ENCODE peak calls at places on chromosome 10, in five cellular contexts. One of them, this sample, is unnamed.

GRCh38 chr10:97842658-97843295 is 6.9 kb upstream of the GOLGA7B start:
- DNase-seq in GM04504: no peak
- DNase-seq in AG09319: no peak
- DNase-seq in left cardiac atrium: no peak
- DNase-seq in heart left ventricle: no peak
- DNase-seq in this sample: no peak

GRCh38 chr10:35447693-35448407 is 111.5 kb downstream of the CCNY start:
- DNase-seq in GM04504: peak
- DNase-seq in heart left ventricle: no peak
- DNase-seq in left cardiac atrium: peak
- DNase-seq in AG09319: no peak
- DNase-seq in this sample: no peak

GRCh38 chr10:47214520-47214919 is 85.5 kb upstream of the GDF10 start:
- DNase-seq in GM04504: no peak
- DNase-seq in heart left ventricle: no peak
- DNase-seq in AG09319: no peak
- DNase-seq in left cardiac atrium: no peak
- DNase-seq in this sample: no peak

GRCh38 chr10:49735161-49735560 is 27.0 kb downstream of the OGDHL start:
- DNase-seq in heart left ventricle: no peak
- DNase-seq in left cardiac atrium: no peak
- DNase-seq in GM04504: no peak
- DNase-seq in AG09319: no peak
- DNase-seq in this sample: no peak

GRCh38 chr10:114573330-114574045 is 84.6 kb downstream of the ABLIM1 start:
- DNase-seq in AG09319: no peak
- DNase-seq in heart left ventricle: no peak
- DNase-seq in left cardiac atrium: no peak
- DNase-seq in GM04504: no peak
- DNase-seq in this sample: no peak

GRCh38 chr10:117519895-117520294 is 22.7 kb upstream of the EMX2 start:
- DNase-seq in heart left ventricle: no peak
- DNase-seq in GM04504: no peak
- DNase-seq in left cardiac atrium: no peak
- DNase-seq in AG09319: no peak
- DNase-seq in this sample: no peak

GRCh38 chr10:88045116-88045515 is 181.7 kb downstream of the PTEN start:
- DNase-seq in heart left ventricle: no peak
- DNase-seq in left cardiac atrium: no peak
- DNase-seq in AG09319: no peak
- DNase-seq in GM04504: no peak
- DNase-seq in this sample: no peak

GRCh38 chr10:46557319-46558140 is 1.1 kb upstream of the GPRIN2 start:
- DNase-seq in heart left ventricle: peak
- DNase-seq in AG09319: no peak
- DNase-seq in left cardiac atrium: no peak
- DNase-seq in GM04504: no peak
- DNase-seq in this sample: peak

GRCh38 chr10:61869772-61870520 is 31.6 kb upstream of the ARID5B start:
- DNase-seq in heart left ventricle: no peak
- DNase-seq in GM04504: peak
- DNase-seq in left cardiac atrium: no peak
- DNase-seq in AG09319: no peak
- DNase-seq in this sample: no peak

GRCh38 chr10:79354615-79355014 is 7.3 kb downstream of the PPIF start:
- DNase-seq in heart left ventricle: no peak
- DNase-seq in left cardiac atrium: no peak
- DNase-seq in AG09319: no peak
- DNase-seq in GM04504: no peak
- DNase-seq in this sample: no peak

GRCh38 chr10:75755528-75755927 is 324.1 kb downstream of the LRMDA start:
- DNase-seq in left cardiac atrium: no peak
- DNase-seq in AG09319: no peak
- DNase-seq in GM04504: no peak
- DNase-seq in heart left ventricle: no peak
- DNase-seq in this sample: no peak

GRCh38 chr10:32239770-32240169 is 107.2 kb downstream of the EPC1 start:
- DNase-seq in GM04504: peak
- DNase-seq in heart left ventricle: no peak
- DNase-seq in AG09319: peak
- DNase-seq in left cardiac atrium: no peak
- DNase-seq in this sample: no peak

GRCh38 chr10:125161570-125162139 is 1.3 kb upstream of the CTBP2 start:
- DNase-seq in heart left ventricle: peak
- DNase-seq in left cardiac atrium: no peak
- DNase-seq in GM04504: no peak
- DNase-seq in AG09319: no peak
- DNase-seq in this sample: peak

GRCh38 chr10:110006358-110007170 is 1.2 kb upstream of the ADD3 start:
- DNase-seq in heart left ventricle: peak
- DNase-seq in left cardiac atrium: peak
- DNase-seq in AG09319: no peak
- DNase-seq in GM04504: peak
- DNase-seq in this sample: peak

GRCh38 chr10:93600861-93601773 is at the start of gene RBP4:
- DNase-seq in heart left ventricle: no peak
- DNase-seq in AG09319: no peak
- DNase-seq in GM04504: no peak
- DNase-seq in left cardiac atrium: peak
- DNase-seq in this sample: no peak

GRCh38 chr10:75530337-75530736 is 98.9 kb downstream of the LRMDA start:
- DNase-seq in left cardiac atrium: no peak
- DNase-seq in GM04504: no peak
- DNase-seq in AG09319: no peak
- DNase-seq in heart left ventricle: no peak
- DNase-seq in this sample: no peak

GRCh38 chr10:98299341-98299740 is 31.3 kb upstream of the LOXL4 start:
- DNase-seq in heart left ventricle: no peak
- DNase-seq in left cardiac atrium: no peak
- DNase-seq in AG09319: no peak
- DNase-seq in GM04504: no peak
- DNase-seq in this sample: no peak

GRCh38 chr10:75632750-75633462 is 201.5 kb downstream of the LRMDA start:
- DNase-seq in GM04504: no peak
- DNase-seq in left cardiac atrium: no peak
- DNase-seq in AG09319: no peak
- DNase-seq in heart left ventricle: peak
- DNase-seq in this sample: no peak